ENCODE peak calls at places on chromosomes 1 and 21, in four cellular contexts. W is foreskin fibroblast, H is mucosa of descending colon, E is retinal pigment epithelial cell. K is an unnamed sample.

GRCh38 chr1:55060133-55060999 is 21.0 kb downstream of the PCSK9 start:
- DNase-seq in W (no peak), H (no peak), E (no peak), K (no peak)

GRCh38 chr1:248807067-248807737 is 18.5 kb downstream of the SH3BP5L start:
- DNase-seq in W (no peak), H (peak), E (peak), K (no peak)

GRCh38 chr1:230350208-230350921 is 75.8 kb downstream of the PGBD5 start:
- DNase-seq in W (peak), H (no peak), E (no peak), K (no peak)

GRCh38 chr1:27872802-27873665 is 690 bp downstream of the THEMIS2 start:
- DNase-seq in W (peak), H (no peak), E (no peak), K (no peak)

GRCh38 chr1:24659993-24660665 is 17.0 kb downstream of the SRRM1 start:
- DNase-seq in W (no peak), H (no peak), E (no peak), K (no peak)

GRCh38 chr1:79663916-79664315 is 657.4 kb upstream of the ADGRL4 start:
- DNase-seq in W (no peak), H (no peak), E (no peak), K (no peak)

GRCh38 chr1:240658312-240658975 is 46.5 kb upstream of the GREM2 start:
- DNase-seq in W (no peak), H (no peak), E (no peak), K (peak)

GRCh38 chr21:37675202-37675801 is 241.0 kb downstream of the KCNJ6 start:
- DNase-seq in W (peak), H (peak), E (no peak), K (no peak)

GRCh38 chr1:3777647-3778589 is 5.4 kb downstream of the SMIM1 start:
- DNase-seq in W (no peak), H (no peak), E (no peak), K (no peak)

GRCh38 chr1:180631197-180631765 is 541 bp upstream of the XPR1 start:
- DNase-seq in W (no peak), H (peak), E (no peak), K (no peak)

GRCh38 chr1:172429324-172430127 is 9.0 kb downstream of the C1orf105 start:
- DNase-seq in W (peak), H (peak), E (no peak), K (no peak)

GRCh38 chr21:25556087-25556486 is 51.2 kb downstream of the MRPL39 start:
- DNase-seq in W (no peak), H (no peak), E (no peak), K (no peak)

GRCh38 chr1:181508486-181509165 is 25.3 kb downstream of the CACNA1E start:
- DNase-seq in W (no peak), H (no peak), E (peak), K (no peak)

GRCh38 chr1:88039240-88039639 is 644.8 kb upstream of the PKN2 start:
- DNase-seq in W (no peak), H (no peak), E (no peak), K (no peak)

GRCh38 chr1:86926886-86927285 is 12.5 kb downstream of the HS2ST1 start:
- DNase-seq in W (no peak), H (peak), E (no peak), K (no peak)

GRCh38 chr1:51421961-51422360 is 91.6 kb upstream of the TTC39A start:
- DNase-seq in W (peak), H (no peak), E (peak), K (peak)
- H3K4me3 ChIP-seq in W (peak), H (no peak), E (peak), K (no peak)

GRCh38 chr1:68495532-68495931 is 1.4 kb downstream of the DEPDC1 start:
- DNase-seq in W (no peak), H (peak), E (no peak), K (no peak)
- H3K4me3 ChIP-seq in W (peak), H (no peak), E (peak), K (peak)

GRCh38 chr1:102550729-102551384 is 554.1 kb upstream of the OLFM3 start:
- DNase-seq in W (peak), H (no peak), E (no peak), K (no peak)
- H3K4me3 ChIP-seq in W (no peak), H (no peak), E (no peak), K (no peak)

GRCh38 chr1:227316941-227317540 is 1.3 kb downstream of the CDC42BPA start:
- DNase-seq in W (no peak), H (peak), E (no peak), K (no peak)

GRCh38 chr1:227317541-227318002 is 720 bp downstream of the CDC42BPA start:
- DNase-seq in W (peak), H (peak), E (peak), K (no peak)

GRCh38 chr1:227314014-227314848 is 4.1 kb downstream of the CDC42BPA start:
- DNase-seq in W (no peak), H (no peak), E (no peak), K (no peak)

GRCh38 chr1:227316456-227316855 is 1.8 kb downstream of the CDC42BPA start:
- DNase-seq in W (no peak), H (no peak), E (no peak), K (no peak)

GRCh38 chr1:227315500-227316346 is 2.6 kb downstream of the CDC42BPA start:
- DNase-seq in W (peak), H (peak), E (peak), K (no peak)
- H3K4me3 ChIP-seq in W (peak), H (no peak), E (peak), K (peak)

GRCh38 chr1:26529405-26529654 is 231 bp upstream of the RPS6KA1 start:
- DNase-seq in W (no peak), H (no peak), E (no peak), K (no peak)
- H3K4me3 ChIP-seq in W (peak), H (no peak), E (peak), K (peak)

DNA sequence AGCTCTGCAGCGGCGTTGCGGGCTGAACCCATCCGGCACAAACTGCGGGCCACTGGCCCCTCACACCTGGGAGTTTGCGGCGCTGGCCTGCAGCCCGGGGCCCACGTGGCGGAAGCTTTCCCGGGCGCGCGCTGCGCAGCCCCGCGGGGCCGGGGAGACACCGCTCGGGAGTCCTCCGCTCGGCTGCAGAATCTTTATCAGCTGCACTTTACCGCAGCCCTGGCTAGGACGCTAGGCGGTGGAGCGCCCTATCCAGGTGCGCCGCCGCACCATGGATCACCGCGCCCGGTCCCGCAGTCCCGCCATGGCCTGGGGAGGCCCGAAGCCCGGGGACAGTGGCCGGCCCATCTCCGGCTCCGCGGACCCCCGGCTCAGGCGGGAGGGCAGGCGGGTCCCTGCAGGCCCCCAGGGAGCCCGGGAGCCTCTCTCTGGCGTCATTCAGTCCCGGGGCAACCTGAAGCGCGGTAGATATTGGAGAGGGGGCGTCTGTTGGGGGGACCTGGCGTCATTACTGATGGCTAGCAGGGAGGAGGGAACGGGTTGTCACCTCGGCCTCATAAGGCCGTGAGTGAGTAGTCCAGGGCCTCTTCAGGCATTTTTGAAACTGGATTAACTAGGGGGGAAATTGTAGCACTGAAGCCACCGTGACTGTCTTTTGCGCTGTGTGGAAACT is 5.7 kb upstream of the OLIG2 start:
- DNase-seq in W (no peak), H (no peak), E (no peak), K (no peak)
- H3K4me3 ChIP-seq in W (no peak), H (no peak), E (no peak), K (no peak)

GRCh38 chr1:5856246-5856815 is 135.9 kb downstream of the NPHP4 start:
- DNase-seq in W (no peak), H (no peak), E (no peak), K (no peak)

GRCh38 chr1:5855196-5855897 is 136.9 kb downstream of the NPHP4 start:
- DNase-seq in W (no peak), H (no peak), E (no peak), K (no peak)

GRCh38 chr1:5857508-5858090 is 134.6 kb downstream of the NPHP4 start:
- DNase-seq in W (no peak), H (no peak), E (no peak), K (no peak)

GRCh38 chr1:5857011-5857410 is 135.2 kb downstream of the NPHP4 start:
- DNase-seq in W (no peak), H (no peak), E (no peak), K (no peak)

GRCh38 chr1:5854754-5855153 is 137.5 kb downstream of the NPHP4 start:
- DNase-seq in W (no peak), H (no peak), E (no peak), K (no peak)
- H3K4me3 ChIP-seq in W (no peak), H (no peak), E (no peak), K (no peak)